ENCODE peak calls at places on chromosomes 13 and 19, in five cellular contexts. I is spleen, X is astrocyte of the cerebellum, A is Peyer's patch, O is IMR-90. Z is an unnamed sample.

GRCh38 chr19:33688657-33688992 is 66.9 kb downstream of the CHST8 start:
- DNase-seq in I (peak), X (no peak), A (no peak), O (no peak), Z (no peak)

GRCh38 chr13:51721485-51721884 is 82.5 kb downstream of the DHRS12 start:
- DNase-seq in I (no peak), X (no peak), A (no peak), O (no peak), Z (no peak)

GRCh38 chr19:53136432-53136831 is 3.7 kb upstream of the ZNF415 start:
- DNase-seq in I (no peak), X (no peak), A (no peak), O (no peak), Z (no peak)

GRCh38 chr13:69856331-69856730 is 251.3 kb upstream of the ATXN8OS start:
- DNase-seq in I (no peak), X (peak), A (no peak), O (no peak), Z (peak)

GRCh38 chr19:51461723-51462161 is 3.5 kb upstream of the SIGLEC8 start:
- DNase-seq in I (peak), X (no peak), A (no peak), O (no peak), Z (peak)

GRCh38 chr13:23667750-23668149 is 97.5 kb downstream of the TNFRSF19 start:
- DNase-seq in I (no peak), X (no peak), A (no peak), O (no peak), Z (no peak)

GRCh38 chr19:45499196-45500180 is 1.2 kb downstream of the PPM1N start:
- DNase-seq in I (peak), X (no peak), A (peak), O (no peak), Z (peak)

GRCh38 chr19:1213391-1214286 is 8.1 kb downstream of the STK11 start:
- DNase-seq in I (peak), X (no peak), A (peak), O (peak), Z (peak)

GRCh38 chr19:3119782-3120380 is 16.0 kb upstream of the GNA15 start:
- DNase-seq in I (no peak), X (no peak), A (no peak), O (no peak), Z (no peak)

GRCh38 chr13:26477681-26478080 is 79.8 kb upstream of the WASF3 start:
- DNase-seq in I (no peak), X (no peak), A (no peak), O (no peak), Z (no peak)

GRCh38 chr19:13018037-13018914 is 23.0 kb downstream of the NFIX start:
- DNase-seq in I (no peak), X (peak), A (no peak), O (peak), Z (no peak)

GRCh38 chr19:954272-954671 is 28.4 kb downstream of the ARID3A start:
- DNase-seq in I (no peak), X (no peak), A (no peak), O (no peak), Z (no peak)

GRCh38 chr19:15252398-15253018 is 20.3 kb upstream of the EPHX3 start:
- DNase-seq in I (no peak), X (no peak), A (no peak), O (peak), Z (peak)

GRCh38 chr13:47499358-47500150 is 501.5 kb downstream of the SUCLA2 start:
- DNase-seq in I (no peak), X (peak), A (no peak), O (peak), Z (peak)

GRCh38 chr13:98775844-98776598 is 23.5 kb upstream of the SLC15A1 start:
- DNase-seq in I (no peak), X (no peak), A (no peak), O (peak), Z (peak)

GRCh38 chr13:48973845-48974431 is 1.8 kb upstream of the FNDC3A start:
- DNase-seq in I (no peak), X (no peak), A (no peak), O (no peak), Z (no peak)

GRCh38 chr19:34282611-34283519 is 28.5 kb downstream of the GARRE1 start:
- DNase-seq in I (no peak), X (no peak), A (no peak), O (no peak), Z (no peak)

GRCh38 chr13:37954191-37954590 is 84.6 kb upstream of the TRPC4 start:
- DNase-seq in I (no peak), X (no peak), A (no peak), O (no peak), Z (no peak)

GRCh38 chr19:2164020-2164988 is 571 bp downstream of the DOT1L start:
- DNase-seq in I (peak), X (no peak), A (peak), O (no peak), Z (no peak)

GRCh38 chr19:1952635-1953034 is 11.7 kb downstream of the CSNK1G2 start:
- DNase-seq in I (no peak), X (no peak), A (no peak), O (no peak), Z (no peak)

GRCh38 chr19:37905936-37906867 is at the start of gene WDR87:
- DNase-seq in I (peak), X (no peak), A (peak), O (no peak), Z (peak)

GRCh38 chr19:54558339-54558738 is 15.3 kb upstream of the LILRA2 start:
- DNase-seq in I (no peak), X (no peak), A (no peak), O (no peak), Z (no peak)

GRCh38 chr13:26895808-26896466 is 135.4 kb upstream of the GPR12 start:
- DNase-seq in I (no peak), X (no peak), A (no peak), O (no peak), Z (peak)

GRCh38 chr19:12333162-12334159 is at the start of gene ZNF563:
- DNase-seq in I (peak), X (peak), A (peak), O (peak), Z (peak)

GRCh38 chr13:45456196-45456972 is 8.4 kb upstream of the COG3 start:
- DNase-seq in I (no peak), X (no peak), A (no peak), O (peak), Z (peak)

GRCh38 chr19:55490478-55491436 is 2.5 kb downstream of the SSC5D start:
- DNase-seq in I (no peak), X (no peak), A (no peak), O (no peak), Z (no peak)

GRCh38 chr19:48918801-48919247 is 14.7 kb upstream of the DHDH start:
- DNase-seq in I (no peak), X (no peak), A (no peak), O (no peak), Z (peak)

GRCh38 chr19:48915757-48916156 is 15.6 kb downstream of the NUCB1 start:
- DNase-seq in I (no peak), X (no peak), A (no peak), O (no peak), Z (no peak)

GRCh38 chr19:48921721-48922500 is 11.6 kb upstream of the DHDH start:
- DNase-seq in I (no peak), X (no peak), A (no peak), O (no peak), Z (no peak)

GRCh38 chr19:48920949-48921348 is 12.6 kb upstream of the DHDH start:
- DNase-seq in I (no peak), X (no peak), A (no peak), O (no peak), Z (no peak)

DNA sequence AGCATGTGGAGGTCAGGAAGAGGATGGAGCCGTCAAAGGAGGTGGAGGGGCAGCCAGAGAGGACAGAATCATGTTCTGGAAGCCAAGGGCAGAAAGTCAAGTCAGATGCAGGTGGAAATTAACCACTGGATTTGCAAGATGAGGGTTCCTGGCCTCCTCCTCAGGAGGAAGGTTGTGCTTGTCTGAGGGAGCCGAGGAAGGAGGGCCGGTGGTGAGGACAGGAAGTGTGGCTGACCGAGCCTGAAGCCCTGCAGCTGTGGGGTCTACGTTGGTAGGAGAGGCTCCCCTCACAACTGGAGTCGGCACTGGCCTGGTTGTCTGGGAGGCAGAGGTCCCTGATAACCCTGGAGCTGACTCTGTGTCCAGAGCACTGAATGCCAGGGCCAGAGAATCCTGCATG is 15.4 kb upstream of the DHDH start:
- DNase-seq in I (no peak), X (no peak), A (peak), O (no peak), Z (no peak)
- H3K4me3 ChIP-seq in I (no peak), X (no peak), A (no peak), O (no peak), Z (no peak)

DNA sequence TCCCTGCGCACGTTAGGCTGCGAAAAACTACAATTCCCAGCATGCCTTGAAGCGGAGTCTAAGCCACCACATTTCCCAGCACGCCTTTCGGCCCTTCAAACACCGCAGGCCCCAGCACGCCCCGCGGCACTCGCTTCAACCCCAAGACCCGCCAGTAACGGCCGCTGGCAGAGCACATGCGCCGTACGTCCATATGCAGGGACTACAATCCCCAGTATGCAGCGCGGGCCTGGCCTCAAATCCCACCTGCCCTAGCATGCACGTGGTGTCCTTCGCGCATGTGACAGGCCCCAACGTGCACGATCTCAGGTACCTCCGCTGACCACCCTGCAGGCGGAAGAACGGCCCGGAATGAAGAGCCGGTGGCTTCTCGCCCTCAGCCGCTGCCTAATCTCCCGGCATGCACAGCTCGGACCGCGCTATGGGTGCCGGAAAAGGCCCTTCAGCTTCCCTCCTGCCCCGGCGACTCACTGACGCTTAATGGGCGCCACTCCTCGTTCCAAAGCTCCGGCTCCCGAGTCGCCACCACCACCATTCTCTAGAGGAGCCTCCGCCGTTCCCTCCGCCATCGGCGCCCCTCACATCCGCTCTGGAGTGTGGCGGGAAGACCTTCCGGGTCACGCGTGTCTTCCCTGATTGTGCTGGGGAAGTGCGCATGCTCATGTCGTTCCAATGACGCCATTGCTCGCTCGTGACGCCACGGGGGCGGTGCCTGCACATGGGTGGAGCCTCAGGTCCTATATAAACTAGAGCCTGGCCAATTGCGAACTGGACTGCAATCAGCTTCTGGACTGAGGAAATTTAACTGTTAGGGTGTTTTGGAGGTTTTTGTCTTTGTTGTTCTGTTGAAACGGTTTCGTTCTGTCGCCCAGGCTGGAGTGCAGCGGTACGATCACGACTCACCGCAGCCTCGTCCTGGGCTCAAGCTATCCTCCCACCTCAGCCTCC is at the start of gene DUS3L:
- DNase-seq in I (peak), X (peak), A (peak), O (peak), Z (peak)
- TF ChIP-seq CTCF in I (no peak), X (no peak), A (no peak), O (no peak), Z (no peak)

GRCh38 chr19:43591904-43592772 is 3.8 kb downstream of the IRGQ start:
- DNase-seq in I (peak), X (no peak), A (no peak), O (no peak), Z (no peak)
- H3K4me3 ChIP-seq in I (no peak), X (no peak), A (no peak), O (no peak), Z (no peak)

DNA sequence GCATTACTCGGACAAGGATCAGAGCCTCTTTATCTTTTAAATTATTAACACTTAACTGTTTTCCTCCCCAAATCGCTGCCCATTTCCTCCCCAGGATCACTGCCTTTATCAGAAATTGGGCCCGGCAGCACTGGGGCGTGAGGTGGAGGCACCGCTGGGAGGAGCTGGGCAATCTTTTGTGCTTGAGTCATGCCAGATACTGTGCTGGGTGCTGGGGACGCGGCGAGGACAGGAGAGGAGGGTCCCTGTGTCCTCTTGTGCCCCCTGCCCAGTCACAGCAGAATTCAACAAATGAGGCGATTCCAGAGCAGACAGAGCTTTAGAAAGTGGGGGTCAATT is 347.8 kb downstream of the ZNF536 start:
- DNase-seq in I (no peak), X (no peak), A (no peak), O (no peak), Z (no peak)
- TF ChIP-seq CTCF in I (no peak), X (no peak), A (no peak), O (no peak), Z (no peak)

GRCh38 chr13:27977476-27978300 is 8.6 kb upstream of the CDX2 start:
- DNase-seq in I (no peak), X (no peak), A (no peak), O (no peak), Z (no peak)
- H3K4me3 ChIP-seq in I (peak), X (no peak), A (peak), O (no peak), Z (no peak)

GRCh38 chr19:5186293-5187050 is 154.1 kb downstream of the PTPRS start:
- DNase-seq in I (no peak), X (peak), A (no peak), O (peak), Z (peak)
- TF ChIP-seq CTCF in I (no peak), X (no peak), A (no peak), O (no peak), Z (no peak)

DNA sequence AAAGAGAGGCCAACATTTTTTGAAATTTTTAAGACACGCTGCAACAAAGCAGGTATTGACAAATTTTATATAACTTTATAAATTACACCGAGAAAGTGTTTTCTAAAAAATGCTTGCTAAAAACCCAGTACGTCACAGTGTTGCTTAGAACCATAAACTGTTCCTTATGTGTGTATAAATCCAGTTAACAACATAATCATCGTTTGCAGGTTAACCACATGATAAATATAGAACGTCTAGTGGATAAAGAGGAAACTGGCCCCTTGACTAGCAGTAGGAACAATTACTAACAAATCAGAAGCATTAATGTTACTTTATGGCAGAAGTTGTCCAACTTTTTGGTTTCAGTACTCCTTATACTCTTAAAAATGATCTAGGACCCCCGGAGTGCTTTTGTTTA is 1.2 kb downstream of the BRCA2 start:
- DNase-seq in I (no peak), X (no peak), A (no peak), O (no peak), Z (no peak)
- H3K4me3 ChIP-seq in I (no peak), X (peak), A (peak), O (peak), Z (peak)

DNA sequence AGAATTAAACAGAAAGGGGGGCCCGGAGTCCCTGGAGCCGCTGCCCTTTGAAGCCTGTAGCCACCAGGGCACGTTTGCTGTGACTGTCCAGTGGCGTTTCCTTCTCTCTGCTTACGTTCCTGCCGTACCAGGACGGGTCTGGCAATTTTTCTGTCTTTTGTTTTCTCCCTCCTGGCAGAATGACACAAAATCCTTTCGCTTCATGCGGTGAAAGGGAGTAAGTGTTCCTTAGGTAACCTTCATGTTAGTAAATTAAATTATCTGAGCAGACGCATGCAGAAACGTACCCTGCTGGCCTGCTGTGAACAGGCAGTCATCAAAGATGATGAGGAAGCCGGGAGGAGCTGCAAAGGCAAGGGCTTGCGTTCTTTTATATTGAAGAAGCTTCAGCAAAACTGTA is 299.3 kb upstream of the ARGLU1 start:
- DNase-seq in I (no peak), X (no peak), A (no peak), O (no peak), Z (peak)
- TF ChIP-seq CTCF in I (no peak), X (peak), A (no peak), O (no peak), Z (peak)

DNA sequence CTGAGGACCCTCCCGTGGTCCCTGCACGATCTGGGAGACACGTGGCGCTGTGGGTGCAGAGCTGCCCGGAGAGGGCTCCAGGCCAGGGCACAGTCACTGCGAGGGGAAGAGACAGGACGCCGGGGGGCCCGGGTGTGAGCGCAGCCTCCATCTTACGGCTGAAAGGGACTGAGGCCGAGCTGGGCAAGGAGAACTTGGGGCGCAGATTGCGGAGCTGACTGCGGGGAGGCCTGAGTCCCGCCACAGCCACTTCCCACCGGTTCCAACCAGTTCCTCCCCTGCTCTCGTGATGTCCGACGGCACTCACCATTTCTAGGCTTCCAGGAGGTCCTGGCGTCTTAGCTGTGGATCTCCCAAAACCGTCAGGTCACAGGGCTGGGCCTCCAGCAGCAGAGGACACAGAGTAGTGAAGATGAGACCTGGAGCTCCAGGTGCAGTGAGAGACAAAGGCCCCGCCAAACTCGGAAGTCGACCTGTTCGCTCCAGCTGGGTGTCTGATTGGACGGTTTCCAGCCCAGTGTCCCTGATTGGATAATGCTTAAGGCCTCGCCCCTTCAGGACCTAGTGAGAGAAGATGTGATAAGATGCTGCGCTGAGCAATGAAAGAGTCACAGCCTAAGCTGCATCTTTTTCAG is 4.8 kb upstream of the ZNF253 start:
- DNase-seq in I (peak), X (no peak), A (peak), O (no peak), Z (peak)
- H3K4me3 ChIP-seq in I (peak), X (no peak), A (peak), O (no peak), Z (peak)